ENCODE peak calls at places on chromosomes 16 and 17, in five cellular contexts. O is AG04450; J is CD8-positive, alpha-beta T cell; D is cardiac muscle cell; I is right lobe of liver. P is an unnamed sample.
A peak's percentile ranks its signal among the peaks of the same experiment; 100 is the strongest.

GRCh38 chr16:31216116-31216469 is 842 bp downstream of the PYDC1 start:
- DNase-seq in D (no peak), I (no peak), O (no peak), J (no peak), P (no peak)

GRCh38 chr16:85296859-85297698 is 184.8 kb upstream of the CIBAR2 start:
- DNase-seq in O (no peak), I (peak; percentile 69), D (peak; percentile 48), J (peak; percentile 53), P (no peak)

GRCh38 chr16:67349172-67349571 is 22.6 kb downstream of the LRRC36 start:
- DNase-seq in I (no peak), J (no peak), D (no peak), O (no peak), P (no peak)

GRCh38 chr17:37160940-37161339 is 212.2 kb downstream of the AATF start:
- DNase-seq in O (no peak), J (no peak), D (no peak), I (no peak), P (no peak)

GRCh38 chr17:68456529-68457167 is 648 bp downstream of the WIPI1 start:
- DNase-seq in D (peak; percentile 90), O (peak; percentile 77), I (peak; percentile 82), J (no peak), P (peak; percentile 67)

GRCh38 chr16:49939495-49939894 is 83.6 kb upstream of the ZNF423 start:
- DNase-seq in J (no peak), D (no peak), O (no peak), I (no peak), P (no peak)

GRCh38 chr17:71472809-71473789 is 647.7 kb upstream of the SOX9 start:
- DNase-seq in I (no peak), O (peak; percentile 42), J (no peak), D (peak; percentile 71), P (peak; percentile 35)

GRCh38 chr16:58792188-58792587 is 58.1 kb upstream of the GOT2 start:
- DNase-seq in J (no peak), D (peak; percentile 21), I (no peak), O (no peak), P (no peak)

GRCh38 chr16:56625943-56626654 is 518 bp downstream of the MT1E start:
- DNase-seq in I (no peak), D (no peak), O (no peak), J (no peak), P (no peak)

GRCh38 chr17:59618894-59619312 is 792 bp upstream of the CLTC start:
- DNase-seq in I (no peak), J (no peak), O (no peak), D (peak; percentile 92), P (peak; percentile 54)

GRCh38 chr17:31687505-31688126 is 171.4 kb downstream of the COPRS start:
- DNase-seq in J (no peak), I (no peak), D (no peak), O (no peak), P (no peak)

GRCh38 chr17:81030726-81031570 is 4.0 kb upstream of the BAIAP2 start:
- DNase-seq in J (no peak), I (peak; percentile 78), D (no peak), O (no peak), P (no peak)

GRCh38 chr16:10088380-10088793 is 93.8 kb downstream of the GRIN2A start:
- DNase-seq in I (no peak), O (no peak), J (no peak), D (peak; percentile 82), P (no peak)

GRCh38 chr17:67544364-67544763 is 167.3 kb downstream of the PITPNC1 start:
- DNase-seq in O (no peak), I (peak; percentile 39), J (no peak), D (no peak), P (no peak)

GRCh38 chr17:37792787-37793186 is 47.9 kb upstream of the HNF1B start:
- DNase-seq in J (no peak), D (no peak), O (no peak), I (no peak), P (peak; percentile 83)

GRCh38 chr17:66986659-66987058 is 22.2 kb downstream of the CACNG4 start:
- DNase-seq in I (no peak), O (no peak), J (no peak), D (no peak), P (no peak)

GRCh38 chr17:29050176-29050575 is 7.2 kb downstream of the PIPOX start:
- DNase-seq in J (no peak), I (no peak), O (no peak), D (no peak), P (no peak)

GRCh38 chr16:51442140-51442539 is 291.1 kb upstream of the SALL1 start:
- DNase-seq in D (no peak), O (no peak), J (no peak), I (no peak), P (no peak)

GRCh38 chr16:1498899-1499676 is 5.9 kb downstream of the TELO2 start:
- DNase-seq in O (no peak), I (no peak), J (no peak), D (no peak), P (no peak)

GRCh38 chr16:2022723-2023097 is 3.1 kb downstream of the NPW start:
- DNase-seq in J (no peak), O (no peak), I (peak; percentile 41), D (peak; percentile 61), P (no peak)

GRCh38 chr17:30549864-30550511 is 72.8 kb downstream of the GOSR1 start:
- DNase-seq in J (no peak), D (no peak), O (no peak), I (no peak), P (no peak)

DNA sequence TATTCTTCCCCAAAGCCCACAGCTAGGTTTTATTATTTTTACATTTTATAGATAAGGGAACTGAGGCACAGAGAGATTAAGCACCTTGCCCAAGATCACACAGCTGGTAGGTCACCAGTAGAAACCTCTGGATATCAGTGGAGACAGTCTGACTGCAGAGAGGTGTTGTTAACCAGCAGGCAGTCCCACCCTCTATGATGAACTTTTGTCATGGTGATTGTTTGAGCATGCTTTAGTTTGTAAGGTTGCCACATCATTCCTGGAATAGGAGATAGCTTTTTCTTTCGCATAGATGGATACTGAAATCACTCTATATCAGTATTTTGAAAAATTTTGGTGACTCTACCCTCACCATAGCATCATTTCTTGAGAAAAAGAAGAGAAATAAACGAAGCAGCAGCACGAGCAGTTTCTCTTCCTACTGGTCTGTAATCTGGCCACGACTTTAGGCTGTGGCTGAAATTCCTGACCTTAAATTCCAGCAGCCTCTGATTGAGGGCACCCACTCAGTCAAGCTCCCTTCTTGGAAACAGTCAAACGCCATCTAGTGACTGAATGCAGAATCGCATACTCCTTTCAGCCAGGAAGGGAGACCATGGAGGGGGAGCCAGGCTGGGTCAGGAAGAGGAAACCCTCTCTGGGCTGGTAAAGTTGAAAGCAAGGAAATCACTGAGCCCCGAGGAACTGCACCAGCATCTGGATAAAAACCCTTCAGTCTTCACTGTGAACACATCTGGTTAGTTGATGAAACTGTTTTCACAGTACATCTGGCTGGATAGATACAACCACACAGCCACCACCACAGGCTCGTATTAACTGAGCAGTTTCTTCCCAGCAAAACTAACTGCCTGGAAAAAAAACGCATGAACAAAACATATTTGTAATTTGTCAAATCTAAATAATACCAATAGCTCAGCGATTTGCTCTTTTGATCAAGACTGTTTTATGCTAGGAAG is 108.4 kb upstream of the XYLT1 start:
- DNase-seq in O (peak; percentile 80), I (peak; percentile 25), J (peak; percentile 57), D (peak; percentile 84), P (peak; percentile 7)
- TF ChIP-seq CTCF in O (peak; percentile 97), I (peak; percentile 69), J (peak; percentile 84), D (peak; percentile 80), P (peak; percentile 62)

DNA sequence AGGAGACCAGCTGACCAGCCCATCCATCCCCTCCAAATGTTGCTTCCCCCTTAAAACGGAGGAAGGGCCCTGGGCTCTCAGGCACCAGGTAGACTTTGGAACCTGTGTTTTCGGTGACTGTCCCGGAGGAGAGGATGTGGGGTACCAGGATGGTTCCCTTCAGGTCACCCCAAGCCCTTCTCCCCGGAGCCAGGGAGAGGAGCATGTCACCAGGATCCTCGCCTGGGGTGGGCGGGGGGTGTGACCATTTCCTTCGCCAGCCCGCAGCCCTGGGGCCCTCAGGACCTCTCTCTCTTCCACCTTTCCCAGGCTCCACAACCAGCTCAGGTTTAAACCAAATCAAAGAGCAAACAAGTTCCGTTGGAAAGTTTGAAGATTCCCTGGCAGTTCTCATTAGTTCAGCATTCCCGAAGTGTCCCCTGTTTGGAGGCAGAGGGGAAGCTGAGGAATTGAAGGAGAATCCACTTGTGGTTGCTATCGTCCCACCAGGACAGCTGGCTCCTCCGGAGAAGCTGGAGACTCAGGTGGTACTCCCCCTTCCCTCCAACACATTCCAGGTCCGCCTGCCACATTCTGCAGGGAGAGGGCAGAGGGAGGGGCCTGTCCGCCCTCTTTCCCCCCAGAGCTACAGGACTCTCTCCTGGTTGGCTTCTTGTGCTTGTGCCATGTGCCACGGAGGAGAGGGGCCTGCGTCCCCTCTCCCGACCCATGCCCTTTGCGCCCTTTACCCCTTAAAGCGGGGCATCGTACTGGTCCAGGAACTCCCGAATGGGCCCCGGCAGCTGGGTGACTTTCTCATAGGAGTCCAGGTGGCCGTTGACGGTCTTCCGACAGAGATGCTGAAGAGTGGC is 2.0 kb downstream of the SOCS3 start:
- DNase-seq in J (no peak), I (no peak), D (no peak), O (no peak), P (no peak)
- H3K27me3 ChIP-seq in J (no peaks in the 10 kb centered on the region), I (no peaks in the 10 kb centered on the region), D (no peaks in the 10 kb centered on the region), O (no peaks in the 10 kb centered on the region), P (no peaks in the 10 kb centered on the region)

GRCh38 chr16:23013484-23013883 is 135.8 kb downstream of the USP31 start:
- DNase-seq in I (no peak), O (no peak), J (no peak), D (no peak), P (no peak)
- TF ChIP-seq CTCF in I (no peak), O (peak; percentile 8), J (no peak), D (no peak), P (no peak)

DNA sequence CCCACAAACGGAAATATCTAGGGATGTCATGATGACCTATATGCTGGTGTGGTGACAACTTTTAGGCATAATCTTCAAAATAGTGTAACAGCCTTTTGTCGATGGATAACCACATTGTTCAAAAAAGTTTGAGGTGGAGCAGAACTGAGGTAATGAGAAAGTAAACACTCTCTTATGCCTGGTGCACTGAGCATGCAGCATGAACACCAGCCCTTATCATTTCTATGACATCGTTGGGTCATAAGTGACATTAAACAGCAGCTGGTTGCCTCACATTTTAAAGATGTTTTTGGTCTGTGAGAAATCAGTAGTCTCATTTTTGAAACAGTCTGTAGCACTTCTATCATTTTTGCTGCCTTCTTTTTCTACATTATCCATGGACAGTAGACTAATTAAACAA is 1.8 kb downstream of the KRT23 start:
- DNase-seq in D (no peak), I (no peak), J (no peak), O (no peak), P (no peak)
- H3K27me3 ChIP-seq in D (peaks cover 14% of the 10 kb centered on the region), I (peaks cover 4% of the 10 kb centered on the region), J (no peaks in the 10 kb centered on the region), O (no peaks in the 10 kb centered on the region), P (no peaks in the 10 kb centered on the region)

DNA sequence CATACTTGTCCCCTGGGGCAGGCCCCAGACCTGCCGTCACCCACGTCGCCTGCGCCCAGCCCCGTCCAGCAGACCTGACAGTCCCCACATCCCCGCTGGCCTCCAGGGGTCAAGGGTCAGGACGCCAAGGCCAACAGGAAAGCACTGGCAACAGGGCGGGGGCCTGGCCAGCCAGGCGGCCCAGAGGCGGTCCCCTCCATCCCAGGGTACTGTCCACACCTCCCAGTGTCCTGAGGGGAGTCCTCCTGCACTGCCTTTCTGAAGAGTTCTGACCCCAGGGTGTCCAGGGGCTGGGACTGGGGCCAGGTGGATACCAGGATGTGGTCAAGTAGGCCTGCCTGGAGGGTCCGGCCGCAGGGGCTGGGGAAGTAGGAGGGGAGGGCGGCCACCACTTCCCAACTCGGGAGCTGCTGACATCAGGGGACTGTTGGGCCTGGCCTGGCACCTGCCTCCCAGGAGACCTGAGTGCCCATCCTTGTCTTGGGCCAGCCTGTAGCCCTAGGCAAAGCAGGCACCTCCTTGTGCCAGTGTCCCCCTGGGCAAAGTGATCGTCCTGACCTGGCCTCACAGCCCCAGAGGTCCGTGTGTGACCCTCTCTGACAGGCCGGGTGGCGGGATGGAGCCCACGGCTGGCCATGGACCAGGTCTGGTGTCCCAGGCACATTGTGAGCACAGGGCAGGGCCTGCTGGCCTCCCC is 6.7 kb upstream of the AXIN1 start:
- DNase-seq in J (no peak), I (no peak), D (no peak), O (no peak), P (no peak)
- TF ChIP-seq CTCF in J (no peak), I (no peak), D (no peak), O (no peak), P (no peak)

P was measured in kidney epithelial cell.